ENCODE peak calls at places on chromosomes 13 and 19, in four cellular contexts. V is endodermal cell, L is A549, U is ovary. E is an unnamed sample. For H3K4me1, the result is how much of the 10 kb centered on the place peaks cover.

GRCh38 chr13:48636550-48636949 is 17.2 kb upstream of the CYSLTR2 start:
- DNase-seq in U (no peak), V (no peak), L (no peak), E (no peak)

GRCh38 chr13:28022848-28023518 is 34.5 kb upstream of the URAD start:
- DNase-seq in L (no peak), U (no peak), V (peak), E (no peak)

GRCh38 chr13:99228737-99229691 is 28.4 kb downstream of the UBAC2 start:
- DNase-seq in U (no peak), L (no peak), V (no peak), E (no peak)

GRCh38 chr19:19444694-19445155 is 39.2 kb downstream of the GATAD2A start:
- DNase-seq in U (no peak), L (no peak), V (peak), E (no peak)

GRCh38 chr13:71625183-71625582 is 241.8 kb downstream of the DACH1 start:
- DNase-seq in V (no peak), L (no peak), U (no peak), E (no peak)

GRCh38 chr13:27352698-27353097 is 71.7 kb upstream of the GTF3A start:
- DNase-seq in L (no peak), U (no peak), V (no peak), E (no peak)

GRCh38 chr19:47723573-47723923 is 10.3 kb downstream of the EHD2 start:
- DNase-seq in V (no peak), L (no peak), U (peak), E (no peak)

GRCh38 chr19:33273881-33274662 is 28.3 kb downstream of the CEBPA start:
- DNase-seq in V (no peak), L (no peak), U (peak), E (peak)

GRCh38 chr13:113547248-113547971 is 37.1 kb upstream of the TFDP1 start:
- DNase-seq in L (no peak), V (peak), U (no peak), E (peak)

GRCh38 chr13:109150691-109151090 is 521.3 kb downstream of the MYO16 start:
- DNase-seq in L (no peak), U (no peak), V (no peak), E (no peak)
- H3K4me1 ChIP-seq in L (half or more), U (under half), V (under half), E (under half)

GRCh38 chr13:29917573-29918091 is 67.2 kb upstream of the UBL3 start:
- DNase-seq in U (no peak), L (no peak), V (no peak), E (no peak)
- H3K4me1 ChIP-seq in U (under half), L (under half), V (under half), E (under half)

DNA sequence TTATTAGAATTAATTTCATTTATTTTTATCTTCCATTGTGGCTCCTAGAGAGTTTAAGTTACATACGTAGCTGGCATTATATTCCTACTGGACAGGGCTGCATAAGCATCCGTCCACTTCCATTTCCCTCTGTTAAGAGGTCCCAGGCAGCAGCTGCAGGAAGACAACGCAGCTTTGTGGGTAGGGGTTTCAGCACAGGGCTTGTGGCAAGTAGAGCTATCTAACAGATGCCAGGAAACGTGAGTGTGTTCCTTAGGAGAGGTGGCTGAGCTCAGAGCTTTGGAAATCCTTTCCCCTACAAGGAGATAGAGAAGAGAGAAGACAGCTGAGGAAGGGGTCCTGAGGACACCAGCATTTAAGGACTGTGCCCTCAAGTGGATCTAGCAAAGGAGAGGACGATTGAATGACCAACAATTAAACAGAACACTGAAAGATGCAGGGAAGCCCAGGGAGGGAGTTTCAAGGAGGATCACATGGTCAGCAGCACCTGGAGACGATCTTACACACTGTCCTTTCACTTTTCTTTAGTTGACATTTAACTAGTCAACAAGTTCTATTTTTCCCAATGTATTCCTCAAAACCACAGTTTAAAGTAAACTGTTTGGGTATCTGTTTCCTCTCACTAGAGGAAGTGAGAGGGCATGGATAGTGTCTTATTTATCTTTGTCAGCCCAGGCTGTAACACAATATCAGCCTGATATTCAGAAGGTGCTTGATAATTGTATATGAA is 2.3 kb upstream of the N4BP2L1 start:
- DNase-seq in L (no peak), V (no peak), U (no peak), E (no peak)
- H3K4me1 ChIP-seq in L (under half), V (under half), U (under half), E (under half)

GRCh38 chr19:5951338-5951861 is 26.5 kb downstream of the RANBP3 start:
- DNase-seq in U (no peak), V (peak), L (no peak), E (no peak)
- H3K4me1 ChIP-seq in U (under half), V (under half), L (under half), E (under half)

GRCh38 chr13:110561335-110562033 is at the start of gene RAB20:
- DNase-seq in V (peak), L (peak), U (peak), E (peak)
- H3K4me1 ChIP-seq in V (under half), L (under half), U (under half), E (under half)

GRCh38 chr13:42533336-42533591 is 40.7 kb upstream of the TNFSF11 start:
- DNase-seq in U (no peak), V (no peak), L (no peak), E (no peak)

GRCh38 chr13:42532561-42533335 is 41.2 kb upstream of the TNFSF11 start:
- DNase-seq in V (no peak), U (no peak), L (no peak), E (no peak)

GRCh38 chr13:42538996-42539395 is 35.0 kb upstream of the TNFSF11 start:
- DNase-seq in V (no peak), L (no peak), U (no peak), E (no peak)

GRCh38 chr13:42539670-42540069 is 34.3 kb upstream of the TNFSF11 start:
- DNase-seq in L (no peak), U (no peak), V (no peak), E (no peak)

GRCh38 chr13:42534785-42535184 is 39.2 kb upstream of the TNFSF11 start:
- DNase-seq in V (no peak), U (no peak), L (no peak), E (no peak)
- H3K4me1 ChIP-seq in V (under half), U (under half), L (under half), E (under half)

E was measured in colonic mucosa.